ENCODE peak calls at places on chromosomes 13 and 19, in nine cellular contexts. One of them, this sample, is unnamed.

GRCh38 chr13:111434578-111435159 is 114.2 kb downstream of the TEX29 start:
- DNase-seq in lung: no peak
- DNase-seq in A549: no peak
- DNase-seq in adrenal gland: no peak
- DNase-seq in prostate gland: no peak
- DNase-seq in CD4-positive, alpha-beta T cell: no peak
- DNase-seq in MCF 10A: no peak
- DNase-seq in right atrium auricular region: no peak
- DNase-seq in progenitor cell of endocrine pancreas: no peak
- DNase-seq in this sample: no peak

GRCh38 chr13:20174656-20175405 is 14.0 kb upstream of the GJA3 start:
- DNase-seq in A549: peak; percentile 69
- DNase-seq in CD4-positive, alpha-beta T cell: peak; percentile 36
- DNase-seq in right atrium auricular region: peak; percentile 97
- DNase-seq in prostate gland: peak; percentile 44
- DNase-seq in adrenal gland: peak; percentile 72
- DNase-seq in progenitor cell of endocrine pancreas: no peak
- DNase-seq in lung: peak; percentile 87
- DNase-seq in MCF 10A: peak; percentile 97
- DNase-seq in this sample: peak; percentile 98

GRCh38 chr19:4988770-4989251 is 19.9 kb downstream of the KDM4B start:
- DNase-seq in progenitor cell of endocrine pancreas: no peak
- DNase-seq in adrenal gland: peak; percentile 59
- DNase-seq in lung: peak; percentile 39
- DNase-seq in CD4-positive, alpha-beta T cell: no peak
- DNase-seq in A549: no peak
- DNase-seq in prostate gland: no peak
- DNase-seq in MCF 10A: no peak
- DNase-seq in right atrium auricular region: peak; percentile 82
- DNase-seq in this sample: no peak

GRCh38 chr13:94343243-94343585 is 136.3 kb downstream of the DCT start:
- DNase-seq in adrenal gland: no peak
- DNase-seq in A549: no peak
- DNase-seq in CD4-positive, alpha-beta T cell: no peak
- DNase-seq in progenitor cell of endocrine pancreas: no peak
- DNase-seq in MCF 10A: no peak
- DNase-seq in prostate gland: no peak
- DNase-seq in lung: no peak
- DNase-seq in right atrium auricular region: no peak
- DNase-seq in this sample: no peak

GRCh38 chr13:22569830-22570229 is 610.9 kb upstream of the SGCG start:
- DNase-seq in lung: no peak
- DNase-seq in MCF 10A: no peak
- DNase-seq in CD4-positive, alpha-beta T cell: no peak
- DNase-seq in A549: no peak
- DNase-seq in prostate gland: no peak
- DNase-seq in adrenal gland: no peak
- DNase-seq in right atrium auricular region: no peak
- DNase-seq in progenitor cell of endocrine pancreas: no peak
- DNase-seq in this sample: no peak

GRCh38 chr19:34766386-34766785 is 6.6 kb downstream of the ZNF599 start:
- DNase-seq in CD4-positive, alpha-beta T cell: no peak
- DNase-seq in lung: no peak
- DNase-seq in A549: no peak
- DNase-seq in MCF 10A: no peak
- DNase-seq in adrenal gland: no peak
- DNase-seq in progenitor cell of endocrine pancreas: no peak
- DNase-seq in prostate gland: no peak
- DNase-seq in right atrium auricular region: no peak
- DNase-seq in this sample: peak; percentile 33

GRCh38 chr19:40798997-40799557 is at the start of gene EGLN2:
- DNase-seq in MCF 10A: no peak
- DNase-seq in progenitor cell of endocrine pancreas: no peak
- DNase-seq in right atrium auricular region: no peak
- DNase-seq in A549: no peak
- DNase-seq in lung: no peak
- DNase-seq in prostate gland: no peak
- DNase-seq in CD4-positive, alpha-beta T cell: no peak
- DNase-seq in adrenal gland: no peak
- DNase-seq in this sample: no peak

GRCh38 chr13:95386370-95386769 is 85.1 kb upstream of the ABCC4 start:
- DNase-seq in CD4-positive, alpha-beta T cell: no peak
- DNase-seq in adrenal gland: no peak
- DNase-seq in MCF 10A: no peak
- DNase-seq in prostate gland: no peak
- DNase-seq in lung: no peak
- DNase-seq in progenitor cell of endocrine pancreas: no peak
- DNase-seq in right atrium auricular region: no peak
- DNase-seq in A549: no peak
- DNase-seq in this sample: no peak

GRCh38 chr13:50720856-50721663 is 122.4 kb downstream of the DLEU7 start:
- DNase-seq in prostate gland: no peak
- DNase-seq in MCF 10A: peak; percentile 42
- DNase-seq in lung: no peak
- DNase-seq in adrenal gland: no peak
- DNase-seq in A549: no peak
- DNase-seq in CD4-positive, alpha-beta T cell: no peak
- DNase-seq in right atrium auricular region: no peak
- DNase-seq in progenitor cell of endocrine pancreas: no peak
- DNase-seq in this sample: peak; percentile 58

GRCh38 chr13:29482504-29482903 is 113.0 kb downstream of the SLC7A1 start:
- DNase-seq in lung: no peak
- DNase-seq in right atrium auricular region: no peak
- DNase-seq in A549: no peak
- DNase-seq in prostate gland: no peak
- DNase-seq in progenitor cell of endocrine pancreas: no peak
- DNase-seq in MCF 10A: no peak
- DNase-seq in CD4-positive, alpha-beta T cell: no peak
- DNase-seq in adrenal gland: no peak
- DNase-seq in this sample: no peak

GRCh38 chr13:29484796-29485195 is 110.7 kb downstream of the SLC7A1 start:
- DNase-seq in MCF 10A: no peak
- DNase-seq in CD4-positive, alpha-beta T cell: no peak
- DNase-seq in right atrium auricular region: no peak
- DNase-seq in lung: no peak
- DNase-seq in prostate gland: no peak
- DNase-seq in progenitor cell of endocrine pancreas: no peak
- DNase-seq in adrenal gland: no peak
- DNase-seq in A549: no peak
- DNase-seq in this sample: no peak

GRCh38 chr13:29481603-29482002 is 113.9 kb downstream of the SLC7A1 start:
- DNase-seq in MCF 10A: no peak
- DNase-seq in A549: no peak
- DNase-seq in lung: no peak
- DNase-seq in prostate gland: no peak
- DNase-seq in right atrium auricular region: no peak
- DNase-seq in CD4-positive, alpha-beta T cell: no peak
- DNase-seq in adrenal gland: no peak
- DNase-seq in progenitor cell of endocrine pancreas: no peak
- DNase-seq in this sample: no peak

GRCh38 chr13:29483211-29483610 is 112.3 kb downstream of the SLC7A1 start:
- DNase-seq in prostate gland: peak; percentile 36
- DNase-seq in right atrium auricular region: no peak
- DNase-seq in progenitor cell of endocrine pancreas: no peak
- DNase-seq in A549: no peak
- DNase-seq in adrenal gland: no peak
- DNase-seq in lung: peak; percentile 51
- DNase-seq in CD4-positive, alpha-beta T cell: no peak
- DNase-seq in MCF 10A: no peak
- DNase-seq in this sample: no peak

DNA sequence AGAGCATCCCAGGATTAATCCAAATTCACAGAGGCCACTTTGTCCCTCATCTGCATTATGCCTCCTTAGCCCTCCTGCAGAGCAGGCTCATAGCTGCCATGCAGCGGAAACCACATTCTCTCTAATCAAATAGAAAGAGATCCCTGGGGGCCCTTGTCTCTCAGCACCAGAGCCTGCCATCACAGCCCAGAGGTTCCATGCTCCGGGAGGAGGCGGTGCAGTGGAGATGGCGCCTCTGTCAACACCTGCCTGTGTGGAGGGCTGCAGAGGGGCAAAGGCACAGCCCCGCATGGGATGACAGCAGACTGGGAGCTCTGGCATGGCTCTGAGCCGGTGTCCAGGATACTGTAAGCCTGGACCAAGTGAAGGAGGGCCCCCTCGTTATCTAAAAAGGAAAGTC is 111.3 kb downstream of the SLC7A1 start:
- DNase-seq in progenitor cell of endocrine pancreas: no peak
- DNase-seq in A549: no peak
- DNase-seq in prostate gland: no peak
- DNase-seq in lung: no peak
- DNase-seq in CD4-positive, alpha-beta T cell: no peak
- DNase-seq in right atrium auricular region: no peak
- DNase-seq in adrenal gland: no peak
- DNase-seq in MCF 10A: no peak
- DNase-seq in this sample: no peak
- TF ChIP-seq CTCF in progenitor cell of endocrine pancreas: no peak
- TF ChIP-seq CTCF in A549: no peak
- TF ChIP-seq CTCF in prostate gland: no peak
- TF ChIP-seq CTCF in lung: no peak
- TF ChIP-seq CTCF in CD4-positive, alpha-beta T cell: no peak
- TF ChIP-seq CTCF in right atrium auricular region: no peak
- TF ChIP-seq CTCF in adrenal gland: no peak
- TF ChIP-seq CTCF in MCF 10A: no peak
- TF ChIP-seq CTCF in this sample: no peak

DNA sequence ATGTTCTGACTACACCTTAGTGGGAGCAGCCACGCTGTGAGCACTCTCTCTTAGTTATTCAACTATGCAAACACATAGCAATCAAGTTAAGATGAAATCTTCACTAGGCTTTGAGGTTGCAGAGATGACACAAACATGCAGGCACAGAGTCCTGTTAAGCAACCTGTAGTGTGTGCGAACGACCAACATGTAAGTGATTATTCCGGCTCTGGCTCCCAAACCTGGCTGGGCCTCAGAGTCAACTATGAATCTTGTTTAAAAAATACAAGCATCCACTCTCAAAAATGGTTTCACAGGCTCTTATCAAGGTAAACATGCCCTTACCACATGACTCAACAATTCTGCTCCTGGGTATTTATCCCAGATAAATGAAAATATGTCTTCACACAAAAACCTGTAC is 91.4 kb downstream of the IRS2 start:
- DNase-seq in MCF 10A: no peak
- DNase-seq in adrenal gland: no peak
- DNase-seq in progenitor cell of endocrine pancreas: no peak
- DNase-seq in prostate gland: no peak
- DNase-seq in CD4-positive, alpha-beta T cell: no peak
- DNase-seq in right atrium auricular region: no peak
- DNase-seq in A549: no peak
- DNase-seq in lung: no peak
- DNase-seq in this sample: peak; percentile 26
- TF ChIP-seq CTCF in MCF 10A: no peak
- TF ChIP-seq CTCF in adrenal gland: no peak
- TF ChIP-seq CTCF in progenitor cell of endocrine pancreas: no peak
- TF ChIP-seq CTCF in prostate gland: no peak
- TF ChIP-seq CTCF in CD4-positive, alpha-beta T cell: no peak
- TF ChIP-seq CTCF in right atrium auricular region: no peak
- TF ChIP-seq CTCF in A549: no peak
- TF ChIP-seq CTCF in lung: no peak
- TF ChIP-seq CTCF in this sample: no peak

GRCh38 chr13:40995997-40996396 is 23.1 kb downstream of the ELF1 start:
- DNase-seq in A549: no peak
- DNase-seq in MCF 10A: no peak
- DNase-seq in CD4-positive, alpha-beta T cell: no peak
- DNase-seq in prostate gland: no peak
- DNase-seq in adrenal gland: no peak
- DNase-seq in lung: no peak
- DNase-seq in right atrium auricular region: no peak
- DNase-seq in progenitor cell of endocrine pancreas: no peak
- DNase-seq in this sample: no peak

GRCh38 chr13:40993987-40994386 is 25.1 kb downstream of the ELF1 start:
- DNase-seq in adrenal gland: no peak
- DNase-seq in prostate gland: peak; percentile 84
- DNase-seq in A549: no peak
- DNase-seq in lung: peak; percentile 49
- DNase-seq in CD4-positive, alpha-beta T cell: no peak
- DNase-seq in progenitor cell of endocrine pancreas: no peak
- DNase-seq in right atrium auricular region: no peak
- DNase-seq in MCF 10A: peak; percentile 24
- DNase-seq in this sample: peak; percentile 99

GRCh38 chr13:40992678-40993077 is 26.4 kb downstream of the ELF1 start:
- DNase-seq in right atrium auricular region: no peak
- DNase-seq in CD4-positive, alpha-beta T cell: no peak
- DNase-seq in A549: no peak
- DNase-seq in prostate gland: no peak
- DNase-seq in lung: no peak
- DNase-seq in adrenal gland: no peak
- DNase-seq in progenitor cell of endocrine pancreas: no peak
- DNase-seq in MCF 10A: no peak
- DNase-seq in this sample: peak; percentile 28

GRCh38 chr13:40994581-40995230 is 24.4 kb downstream of the ELF1 start:
- DNase-seq in lung: no peak
- DNase-seq in right atrium auricular region: no peak
- DNase-seq in prostate gland: no peak
- DNase-seq in progenitor cell of endocrine pancreas: no peak
- DNase-seq in A549: no peak
- DNase-seq in adrenal gland: no peak
- DNase-seq in CD4-positive, alpha-beta T cell: no peak
- DNase-seq in MCF 10A: no peak
- DNase-seq in this sample: peak; percentile 77

DNA sequence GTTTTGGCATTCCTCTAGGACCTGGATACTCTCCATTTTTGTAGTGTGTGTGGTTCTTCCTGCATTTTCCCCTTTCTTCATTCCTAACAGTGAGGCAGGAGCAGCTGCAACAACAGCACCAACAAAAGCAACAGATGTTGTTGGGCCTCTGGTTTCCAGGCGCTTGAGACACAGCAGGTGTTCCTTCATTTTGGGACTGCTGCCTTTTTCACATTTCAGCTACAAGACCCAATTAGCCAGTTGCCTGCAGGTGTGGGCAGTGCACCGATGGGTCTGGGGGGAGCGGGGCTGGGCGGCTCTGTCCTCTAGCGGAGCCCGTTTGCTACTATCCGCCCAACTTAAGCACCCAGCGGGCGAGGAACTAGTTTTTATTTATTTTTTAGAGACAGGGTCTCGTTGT is 26.0 kb downstream of the ELF1 start:
- DNase-seq in right atrium auricular region: no peak
- DNase-seq in adrenal gland: no peak
- DNase-seq in A549: no peak
- DNase-seq in progenitor cell of endocrine pancreas: no peak
- DNase-seq in CD4-positive, alpha-beta T cell: no peak
- DNase-seq in lung: no peak
- DNase-seq in prostate gland: no peak
- DNase-seq in MCF 10A: no peak
- DNase-seq in this sample: no peak
- TF ChIP-seq CTCF in right atrium auricular region: no peak
- TF ChIP-seq CTCF in adrenal gland: no peak
- TF ChIP-seq CTCF in A549: no peak
- TF ChIP-seq CTCF in progenitor cell of endocrine pancreas: no peak
- TF ChIP-seq CTCF in CD4-positive, alpha-beta T cell: no peak
- TF ChIP-seq CTCF in lung: no peak
- TF ChIP-seq CTCF in prostate gland: no peak
- TF ChIP-seq CTCF in MCF 10A: no peak
- TF ChIP-seq CTCF in this sample: no peak

DNA sequence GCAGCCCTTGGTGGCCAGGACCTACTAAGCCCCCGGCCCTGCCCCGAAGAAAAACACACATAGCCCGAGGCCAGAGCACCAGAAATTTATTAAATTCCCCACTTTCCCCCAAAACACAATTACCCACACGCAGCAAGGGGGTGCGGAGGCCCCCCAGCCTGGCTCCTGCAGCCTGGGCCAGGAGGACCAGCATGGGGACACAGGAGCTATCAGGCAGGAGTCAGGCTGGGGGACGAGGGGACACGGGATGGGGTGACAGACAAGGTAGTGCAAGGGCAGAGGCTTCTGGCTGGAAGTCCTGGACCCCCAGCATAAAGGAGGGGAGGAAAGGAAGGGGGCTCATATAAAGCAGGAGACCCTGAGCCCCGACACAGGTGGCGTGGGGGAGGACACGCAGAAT is 3.1 kb downstream of the RNU6-9 start:
- DNase-seq in right atrium auricular region: no peak
- DNase-seq in prostate gland: no peak
- DNase-seq in A549: no peak
- DNase-seq in MCF 10A: no peak
- DNase-seq in adrenal gland: no peak
- DNase-seq in progenitor cell of endocrine pancreas: no peak
- DNase-seq in lung: no peak
- DNase-seq in CD4-positive, alpha-beta T cell: no peak
- DNase-seq in this sample: no peak
- TF ChIP-seq CTCF in right atrium auricular region: no peak
- TF ChIP-seq CTCF in prostate gland: no peak
- TF ChIP-seq CTCF in A549: no peak
- TF ChIP-seq CTCF in MCF 10A: no peak
- TF ChIP-seq CTCF in adrenal gland: no peak
- TF ChIP-seq CTCF in progenitor cell of endocrine pancreas: no peak
- TF ChIP-seq CTCF in lung: no peak
- TF ChIP-seq CTCF in CD4-positive, alpha-beta T cell: no peak
- TF ChIP-seq CTCF in this sample: no peak

This sample was measured in bronchial epithelial cell.